ENCODE peak calls at places on chromosomes 11 and 22, in seven cellular contexts. X is suprapubic skin, M is prostate gland, P is body of pancreas, I is transverse colon, D is tibial nerve, B is right lobe of liver. K is an unnamed sample.

GRCh38 chr11:66225054-66225453 is 43.4 kb upstream of the RAB1B start:
- DNase-seq in X (no peak), M (no peak), P (no peak), I (no peak), D (no peak), B (no peak), K (no peak)

GRCh38 chr11:36030707-36031365 is 87.0 kb downstream of the LDLRAD3 start:
- DNase-seq in X (no peak), M (no peak), P (no peak), I (no peak), D (no peak), B (no peak), K (no peak)

GRCh38 chr11:19970944-19971343 is 189.3 kb downstream of the DBX1 start:
- DNase-seq in X (no peak), M (no peak), P (no peak), I (no peak), D (no peak), B (no peak), K (no peak)

GRCh38 chr11:10605941-10606381 is 37.5 kb upstream of the LYVE1 start:
- DNase-seq in X (no peak), M (no peak), P (peak; percentile 63), I (peak; percentile 49), D (peak; percentile 41), B (peak; percentile 70), K (no peak)

GRCh38 chr11:7904910-7905309 is 26.2 kb downstream of the OR10A6 start:
- DNase-seq in X (no peak), M (no peak), P (no peak), I (no peak), D (no peak), B (no peak), K (no peak)

GRCh38 chr11:127470485-127470884 is 469.9 kb upstream of the KIRREL3 start:
- DNase-seq in X (no peak), M (no peak), P (peak; percentile 16), I (peak; percentile 8), D (no peak), B (no peak), K (no peak)

GRCh38 chr22:32080904-32081303 is 37.8 kb downstream of the SLC5A1 start:
- DNase-seq in X (no peak), M (peak; percentile 40), P (peak; percentile 39), I (peak; percentile 39), D (no peak), B (no peak), K (no peak)

GRCh38 chr11:102831709-102832492 is 11.5 kb downstream of the MMP3 start:
- DNase-seq in X (no peak), M (no peak), P (no peak), I (no peak), D (no peak), B (peak; percentile 15), K (no peak)

GRCh38 chr11:34916810-34917780 is 677 bp downstream of the PDHX start:
- DNase-seq in X (no peak), M (no peak), P (no peak), I (no peak), D (no peak), B (no peak), K (no peak)

GRCh38 chr11:128759597-128759996 is 65.7 kb downstream of the FLI1 start:
- DNase-seq in X (no peak), M (no peak), P (no peak), I (no peak), D (no peak), B (no peak), K (no peak)

GRCh38 chr11:115104851-115105453 is 399.3 kb downstream of the CADM1 start:
- DNase-seq in X (no peak), M (no peak), P (no peak), I (no peak), D (no peak), B (no peak), K (no peak)

GRCh38 chr22:44080936-44081853 is 57.1 kb downstream of the PARVB start:
- DNase-seq in X (no peak), M (peak; percentile 73), P (peak; percentile 79), I (peak; percentile 75), D (peak; percentile 85), B (peak; percentile 69), K (peak; percentile 74)

GRCh38 chr11:33747969-33748368 is 11.7 kb upstream of the CD59 start:
- DNase-seq in X (no peak), M (no peak), P (no peak), I (no peak), D (no peak), B (no peak), K (no peak)

GRCh38 chr11:70661763-70662501 is 263.6 kb downstream of the CTTN start:
- DNase-seq in X (no peak), M (no peak), P (no peak), I (no peak), D (no peak), B (no peak), K (no peak)

GRCh38 chr11:20388096-20389055 is 860 bp downstream of the PRMT3 start:
- DNase-seq in X (peak; percentile 81), M (no peak), P (no peak), I (no peak), D (no peak), B (no peak), K (no peak)

GRCh38 chr22:20021196-20022181 is 579 bp downstream of the TANGO2 start:
- DNase-seq in X (no peak), M (peak; percentile 52), P (peak; percentile 79), I (peak; percentile 42), D (peak; percentile 50), B (peak; percentile 83), K (no peak)

GRCh38 chr11:122598971-122599370 is 56.6 kb upstream of the UBASH3B start:
- DNase-seq in X (no peak), M (no peak), P (peak; percentile 4), I (no peak), D (no peak), B (no peak), K (no peak)

GRCh38 chr11:14644396-14645246 is 1.0 kb downstream of the PDE3B start:
- DNase-seq in X (no peak), M (peak; percentile 25), P (peak; percentile 45), I (peak; percentile 43), D (no peak), B (peak; percentile 60), K (no peak)

GRCh38 chr11:73288197-73288872 is 16.2 kb downstream of the P2RY6 start:
- DNase-seq in X (no peak), M (no peak), P (no peak), I (no peak), D (no peak), B (no peak), K (no peak)

GRCh38 chr22:43840431-43840830 is 21.9 kb downstream of the SULT4A1 start:
- DNase-seq in X (no peak), M (no peak), P (no peak), I (no peak), D (no peak), B (peak; percentile 14), K (no peak)

GRCh38 chr11:115792903-115793302 is 288.7 kb upstream of the CADM1 start:
- DNase-seq in X (no peak), M (no peak), P (no peak), I (no peak), D (no peak), B (no peak), K (no peak)

GRCh38 chr11:71373791-71374454 is 74.3 kb downstream of the DHCR7 start:
- DNase-seq in X (no peak), M (no peak), P (no peak), I (no peak), D (no peak), B (no peak), K (no peak)

GRCh38 chr11:33500865-33501479 is 199.7 kb downstream of the C11orf91 start:
- DNase-seq in X (no peak), M (no peak), P (no peak), I (no peak), D (peak; percentile 29), B (no peak), K (no peak)

GRCh38 chr11:76096552-76096951 is 109.8 kb downstream of the WNT11 start:
- DNase-seq in X (no peak), M (no peak), P (no peak), I (no peak), D (no peak), B (no peak), K (no peak)

GRCh38 chr11:82895437-82896091 is 4.7 kb downstream of the PRCP start:
- DNase-seq in X (no peak), M (no peak), P (peak; percentile 17), I (no peak), D (no peak), B (no peak), K (no peak)

GRCh38 chr22:23122216-23122957 is 19.4 kb downstream of the RSPH14 start:
- DNase-seq in X (no peak), M (no peak), P (no peak), I (no peak), D (no peak), B (no peak), K (no peak)

GRCh38 chr22:31995046-31995445 is 48.0 kb upstream of the SLC5A1 start:
- DNase-seq in X (no peak), M (no peak), P (no peak), I (no peak), D (no peak), B (no peak), K (no peak)

GRCh38 chr22:46433318-46433717 is 97.8 kb downstream of the TRMU start:
- DNase-seq in X (no peak), M (no peak), P (no peak), I (no peak), D (no peak), B (no peak), K (no peak)

GRCh38 chr11:126162286-126163030 is 49.0 kb downstream of the RPUSD4 start:
- DNase-seq in X (no peak), M (no peak), P (no peak), I (no peak), D (no peak), B (no peak), K (peak; percentile 37)

GRCh38 chr11:19817265-19817851 is 104.7 kb downstream of the NAV2 start:
- DNase-seq in X (no peak), M (no peak), P (no peak), I (no peak), D (no peak), B (no peak), K (no peak)

GRCh38 chr11:47270331-47271271 is 668 bp downstream of the MADD start:
- DNase-seq in X (no peak), M (peak; percentile 17), P (peak; percentile 50), I (peak; percentile 34), D (no peak), B (peak; percentile 37), K (peak; percentile 41)
- TF ChIP-seq CTCF in X (no peak), M (no peak), P (no peak), I (no peak), D (no peak), B (peak; percentile 19), K (no peak)

GRCh38 chr11:940496-941135 is 14.9 kb downstream of the AP2A2 start:
- DNase-seq in X (no peak), M (no peak), P (no peak), I (no peak), D (no peak), B (no peak), K (no peak)
- H3K4me1 ChIP-seq in X (peaks cover 40% of the 10 kb centered on the region), M (no peaks in the 10 kb centered on the region), P (peaks cover 35% of the 10 kb centered on the region), I (peaks cover 7% of the 10 kb centered on the region), D (no peaks in the 10 kb centered on the region), B (no peaks in the 10 kb centered on the region), K (no peaks in the 10 kb centered on the region)

GRCh38 chr11:119168471-119169271 is at the start of gene NLRX1:
- DNase-seq in X (peak; percentile 91), M (peak; percentile 77), P (peak; percentile 89), I (peak; percentile 90), D (peak; percentile 71), B (peak; percentile 86), K (peak; percentile 86)
- TF ChIP-seq POLR2A in X (peak; percentile 51), M (peak; percentile 61), P (peak; percentile 88), I (peak; percentile 86), D (peak; percentile 67), B (peak; percentile 87), K (peak; percentile 77)

GRCh38 chr11:93704237-93704636 is 37.1 kb downstream of the TAF1D start:
- DNase-seq in X (no peak), M (no peak), P (no peak), I (no peak), D (no peak), B (no peak), K (no peak)
- TF ChIP-seq CTCF in X (no peak), M (no peak), P (no peak), I (no peak), D (no peak), B (no peak), K (no peak)

K was measured in uterus.